ENCODE peak calls at places on chromosomes 11 and 22, in ten cellular contexts. M is activated T-helper 1 cell treated with anti-CD3 and anti-CD28 coated beads, Interleukin-12 subunit alpha, Interleukin-12 subunit beta, Interleukin-2, Interleukin-4 antibody, amounts not matched to agents 30 ng/mL and 10 ng/mL and 1 ng/mL, durations not matched to agents 14 hours and 24 hours and 36 hours; K is GM04504; L is activated naive CD4-positive, alpha-beta T cell treated with anti-CD3 and anti-CD28 coated beads for 36 hours; H is heart left ventricle; S is AG10803; O is Kasumi-1; E is NT2/D1; P is posterior vena cava; N is body of pancreas. Z is an unnamed sample.

GRCh38 chr22:23530766-23531282 is 49.3 kb downstream of the IGLL1 start:
- DNase-seq in M (no peak), K (no peak), L (no peak), H (no peak), S (no peak), O (no peak), E (no peak), P (peak), N (no peak), Z (no peak)

GRCh38 chr11:34275486-34275885 is 82.3 kb downstream of the ABTB2 start:
- DNase-seq in M (no peak), K (no peak), L (no peak), H (no peak), S (no peak), O (no peak), E (no peak), P (no peak), N (no peak), Z (no peak)

GRCh38 chr22:36937319-36938027 is 24.0 kb downstream of the CSF2RB start:
- DNase-seq in M (no peak), K (no peak), L (no peak), H (no peak), S (no peak), O (no peak), E (no peak), P (no peak), N (no peak), Z (no peak)

GRCh38 chr11:14539867-14540475 is 19.8 kb upstream of the PSMA1 start:
- DNase-seq in M (no peak), K (no peak), L (no peak), H (no peak), S (no peak), O (no peak), E (no peak), P (no peak), N (no peak), Z (no peak)

GRCh38 chr22:26857169-26857568 is 199.8 kb downstream of the MIAT start:
- DNase-seq in M (no peak), K (no peak), L (no peak), H (no peak), S (no peak), O (no peak), E (no peak), P (no peak), N (no peak), Z (no peak)

GRCh38 chr11:34459507-34460162 is 20.9 kb downstream of the CAT start:
- DNase-seq in M (no peak), K (no peak), L (no peak), H (no peak), S (no peak), O (no peak), E (no peak), P (no peak), N (no peak), Z (no peak)

GRCh38 chr11:70503201-70503877 is 105.0 kb downstream of the CTTN start:
- DNase-seq in M (no peak), K (no peak), L (no peak), H (peak), S (no peak), O (no peak), E (no peak), P (peak), N (no peak), Z (no peak)

GRCh38 chr11:10908215-10908990 is 50.5 kb upstream of the ZBED5 start:
- DNase-seq in M (no peak), K (peak), L (no peak), H (no peak), S (peak), O (no peak), E (peak), P (peak), N (peak), Z (no peak)

GRCh38 chr22:19065298-19065859 is 56.8 kb downstream of the DGCR2 start:
- DNase-seq in M (no peak), K (no peak), L (no peak), H (no peak), S (no peak), O (no peak), E (no peak), P (no peak), N (no peak), Z (no peak)

GRCh38 chr11:124602193-124602592 is 9.0 kb upstream of the PANX3 start:
- DNase-seq in M (no peak), K (peak), L (no peak), H (no peak), S (peak), O (no peak), E (no peak), P (no peak), N (no peak), Z (no peak)

GRCh38 chr11:3949132-3949531 is 93.7 kb downstream of the STIM1 start:
- DNase-seq in M (no peak), K (no peak), L (peak), H (no peak), S (no peak), O (peak), E (no peak), P (no peak), N (no peak), Z (no peak)

GRCh38 chr11:45279645-45280044 is 6.5 kb downstream of the SYT13 start:
- DNase-seq in M (no peak), K (no peak), L (no peak), H (no peak), S (no peak), O (no peak), E (no peak), P (no peak), N (no peak), Z (no peak)

GRCh38 chr11:100576044-100577021 is 110.8 kb upstream of the ARHGAP42 start:
- DNase-seq in M (no peak), K (no peak), L (peak), H (no peak), S (peak), O (peak), E (peak), P (no peak), N (peak), Z (no peak)

Z was measured in KG1.